ENCODE peak calls at places on chromosome 1, in four cellular contexts. C, N, P and Z are unnamed samples.
A peak's percentile ranks its signal among the peaks of the same experiment; 100 is the strongest.

GRCh38 chr1:172177849-172178248 is 242.6 kb upstream of the C1orf105 start:
- DNase-seq in P (no peak), C (no peak), N (no peak), Z (no peak)

GRCh38 chr1:162135271-162135775 is 65.8 kb downstream of the NOS1AP start:
- DNase-seq in P (no peak), N (no peak), C (no peak), Z (no peak)

GRCh38 chr1:233885196-233886028 is 19.1 kb upstream of the SLC35F3 start:
- DNase-seq in C (no peak), P (no peak), N (peak; percentile 55), Z (no peak)

GRCh38 chr1:165949335-165950130 is 122.1 kb downstream of the UCK2 start:
- DNase-seq in C (no peak), P (no peak), N (no peak), Z (peak; percentile 9)

GRCh38 chr1:212699104-212699838 is 369 bp downstream of the BATF3 start:
- DNase-seq in P (no peak), N (no peak), C (no peak), Z (peak; percentile 75)

GRCh38 chr1:157671895-157672294 is 28.7 kb downstream of the FCRL3 start:
- DNase-seq in C (no peak), P (peak; percentile 3), N (no peak), Z (no peak)

GRCh38 chr1:22673486-22674409 is 20.7 kb downstream of the C1QB start:
- DNase-seq in P (peak; percentile 24), C (peak; percentile 68), N (peak; percentile 54), Z (peak; percentile 38)

GRCh38 chr1:28507247-28507645 is 1.4 kb downstream of the RCC1 start:
- DNase-seq in C (no peak), P (no peak), N (peak; percentile 23), Z (peak; percentile 48)

GRCh38 chr1:182215797-182216196 is 154.3 kb upstream of the ZNF648 start:
- DNase-seq in N (no peak), C (no peak), P (peak; percentile 40), Z (no peak)

GRCh38 chr1:53662951-53663350 is 76.0 kb downstream of the GLIS1 start:
- DNase-seq in C (no peak), P (no peak), N (no peak), Z (no peak)

GRCh38 chr1:5975133-5975880 is 16.9 kb downstream of the NPHP4 start:
- DNase-seq in P (peak; percentile 61), N (no peak), C (peak; percentile 55), Z (peak; percentile 92)

GRCh38 chr1:68624233-68624632 is 127.4 kb upstream of the DEPDC1 start:
- DNase-seq in N (peak; percentile 43), P (no peak), C (no peak), Z (no peak)

GRCh38 chr1:245578306-245578705 is 423.5 kb downstream of the KIF26B start:
- DNase-seq in N (no peak), P (no peak), C (no peak), Z (no peak)

GRCh38 chr1:9822490-9822889 is 1.3 kb downstream of the CLSTN1 start:
- DNase-seq in C (no peak), N (no peak), P (no peak), Z (no peak)